ENCODE peak calls at places on chromosomes 4 and X, in eight cellular contexts. One of them, this sample, is unnamed.

GRCh38 chr4:118173956-118174355 is 139.7 kb downstream of the NDST3 start:
- DNase-seq in HCT116: no peak
- DNase-seq in stomach: no peak
- DNase-seq in sigmoid colon: no peak
- DNase-seq in suprapubic skin: no peak
- DNase-seq in H1: no peak
- DNase-seq in HL-60: peak
- DNase-seq in SK-N-SH: no peak
- DNase-seq in this sample: no peak

GRCh38 chrX:45954026-45954425 is 591.2 kb downstream of the ZNF674 start:
- DNase-seq in HCT116: no peak
- DNase-seq in stomach: no peak
- DNase-seq in sigmoid colon: no peak
- DNase-seq in suprapubic skin: no peak
- DNase-seq in H1: no peak
- DNase-seq in HL-60: no peak
- DNase-seq in SK-N-SH: no peak
- DNase-seq in this sample: no peak

GRCh38 chr4:147157860-147158701 is 212.4 kb upstream of the TTC29 start:
- DNase-seq in HCT116: no peak
- DNase-seq in stomach: peak
- DNase-seq in sigmoid colon: no peak
- DNase-seq in suprapubic skin: peak
- DNase-seq in H1: peak
- DNase-seq in HL-60: no peak
- DNase-seq in SK-N-SH: peak
- DNase-seq in this sample: peak

GRCh38 chr4:10237131-10237530 is 120.5 kb upstream of the WDR1 start:
- DNase-seq in HCT116: no peak
- DNase-seq in stomach: no peak
- DNase-seq in sigmoid colon: no peak
- DNase-seq in suprapubic skin: no peak
- DNase-seq in H1: no peak
- DNase-seq in HL-60: peak
- DNase-seq in SK-N-SH: no peak
- DNase-seq in this sample: no peak

GRCh38 chr4:152727784-152728183 is 48.0 kb upstream of the TMEM154 start:
- DNase-seq in HCT116: no peak
- DNase-seq in stomach: no peak
- DNase-seq in sigmoid colon: no peak
- DNase-seq in suprapubic skin: no peak
- DNase-seq in H1: no peak
- DNase-seq in HL-60: peak
- DNase-seq in SK-N-SH: no peak
- DNase-seq in this sample: no peak

GRCh38 chrX:106952988-106953387 is 32.8 kb downstream of the CLDN2 start:
- DNase-seq in HCT116: no peak
- DNase-seq in stomach: no peak
- DNase-seq in sigmoid colon: no peak
- DNase-seq in suprapubic skin: no peak
- DNase-seq in H1: no peak
- DNase-seq in HL-60: no peak
- DNase-seq in SK-N-SH: peak
- DNase-seq in this sample: no peak

GRCh38 chr4:158299459-158300007 is 89.2 kb downstream of the TMEM144 start:
- DNase-seq in HCT116: no peak
- DNase-seq in stomach: no peak
- DNase-seq in sigmoid colon: no peak
- DNase-seq in suprapubic skin: no peak
- DNase-seq in H1: no peak
- DNase-seq in HL-60: no peak
- DNase-seq in SK-N-SH: peak
- DNase-seq in this sample: no peak

GRCh38 chr4:77073106-77073858 is 2.5 kb downstream of the CCNI start:
- DNase-seq in HCT116: no peak
- DNase-seq in stomach: no peak
- DNase-seq in sigmoid colon: no peak
- DNase-seq in suprapubic skin: no peak
- DNase-seq in H1: no peak
- DNase-seq in HL-60: peak
- DNase-seq in SK-N-SH: no peak
- DNase-seq in this sample: no peak

GRCh38 chrX:119573840-119574393 is 446 bp upstream of the UBE2A start:
- DNase-seq in HCT116: peak
- DNase-seq in stomach: no peak
- DNase-seq in sigmoid colon: peak
- DNase-seq in suprapubic skin: peak
- DNase-seq in H1: no peak
- DNase-seq in HL-60: peak
- DNase-seq in SK-N-SH: peak
- DNase-seq in this sample: peak

GRCh38 chrX:8254386-8254785 is 83.3 kb upstream of the VCX2 start:
- DNase-seq in HCT116: no peak
- DNase-seq in stomach: no peak
- DNase-seq in sigmoid colon: no peak
- DNase-seq in suprapubic skin: no peak
- DNase-seq in H1: no peak
- DNase-seq in HL-60: no peak
- DNase-seq in SK-N-SH: no peak
- DNase-seq in this sample: no peak

GRCh38 chrX:37912286-37912685 is 64.9 kb upstream of the DYNLT3 start:
- DNase-seq in HCT116: no peak
- DNase-seq in stomach: no peak
- DNase-seq in sigmoid colon: no peak
- DNase-seq in suprapubic skin: no peak
- DNase-seq in H1: no peak
- DNase-seq in HL-60: no peak
- DNase-seq in SK-N-SH: no peak
- DNase-seq in this sample: no peak

GRCh38 chr4:83013420-83013867 is 2.8 kb upstream of the LIN54 start:
- DNase-seq in HCT116: no peak
- DNase-seq in stomach: no peak
- DNase-seq in sigmoid colon: no peak
- DNase-seq in suprapubic skin: no peak
- DNase-seq in H1: no peak
- DNase-seq in HL-60: no peak
- DNase-seq in SK-N-SH: peak
- DNase-seq in this sample: no peak

GRCh38 chrX:10031743-10032142 is 64.6 kb downstream of the CLDN34 start:
- DNase-seq in HCT116: no peak
- DNase-seq in stomach: no peak
- DNase-seq in sigmoid colon: peak
- DNase-seq in suprapubic skin: no peak
- DNase-seq in H1: no peak
- DNase-seq in HL-60: no peak
- DNase-seq in SK-N-SH: no peak
- DNase-seq in this sample: no peak

GRCh38 chr4:8101213-8101781 is 57.3 kb downstream of the ABLIM2 start:
- DNase-seq in HCT116: no peak
- DNase-seq in stomach: no peak
- DNase-seq in sigmoid colon: peak
- DNase-seq in suprapubic skin: no peak
- DNase-seq in H1: no peak
- DNase-seq in HL-60: no peak
- DNase-seq in SK-N-SH: no peak
- DNase-seq in this sample: peak

GRCh38 chr4:94451051-94451404 is 714 bp upstream of the PDLIM5 start:
- DNase-seq in HCT116: no peak
- DNase-seq in stomach: no peak
- DNase-seq in sigmoid colon: no peak
- DNase-seq in suprapubic skin: no peak
- DNase-seq in H1: no peak
- DNase-seq in HL-60: no peak
- DNase-seq in SK-N-SH: peak
- DNase-seq in this sample: no peak

GRCh38 chrX:71252221-71252620 is 1.7 kb downstream of the ZMYM3 start:
- DNase-seq in HCT116: no peak
- DNase-seq in stomach: no peak
- DNase-seq in sigmoid colon: no peak
- DNase-seq in suprapubic skin: no peak
- DNase-seq in H1: no peak
- DNase-seq in HL-60: no peak
- DNase-seq in SK-N-SH: no peak
- DNase-seq in this sample: no peak

GRCh38 chr4:112557676-112558411 is 41.9 kb upstream of the NEUROG2 start:
- DNase-seq in HCT116: no peak
- DNase-seq in stomach: no peak
- DNase-seq in sigmoid colon: no peak
- DNase-seq in suprapubic skin: no peak
- DNase-seq in H1: no peak
- DNase-seq in HL-60: no peak
- DNase-seq in SK-N-SH: no peak
- DNase-seq in this sample: no peak

GRCh38 chr4:39698424-39699009 is 581 bp downstream of the UBE2K start:
- DNase-seq in HCT116: no peak
- DNase-seq in stomach: peak
- DNase-seq in sigmoid colon: peak
- DNase-seq in suprapubic skin: peak
- DNase-seq in H1: peak
- DNase-seq in HL-60: peak
- DNase-seq in SK-N-SH: peak
- DNase-seq in this sample: peak

GRCh38 chr4:41678086-41678485 is 70.4 kb downstream of the PHOX2B start:
- DNase-seq in HCT116: no peak
- DNase-seq in stomach: no peak
- DNase-seq in sigmoid colon: no peak
- DNase-seq in suprapubic skin: no peak
- DNase-seq in H1: no peak
- DNase-seq in HL-60: no peak
- DNase-seq in SK-N-SH: no peak
- DNase-seq in this sample: no peak

DNA sequence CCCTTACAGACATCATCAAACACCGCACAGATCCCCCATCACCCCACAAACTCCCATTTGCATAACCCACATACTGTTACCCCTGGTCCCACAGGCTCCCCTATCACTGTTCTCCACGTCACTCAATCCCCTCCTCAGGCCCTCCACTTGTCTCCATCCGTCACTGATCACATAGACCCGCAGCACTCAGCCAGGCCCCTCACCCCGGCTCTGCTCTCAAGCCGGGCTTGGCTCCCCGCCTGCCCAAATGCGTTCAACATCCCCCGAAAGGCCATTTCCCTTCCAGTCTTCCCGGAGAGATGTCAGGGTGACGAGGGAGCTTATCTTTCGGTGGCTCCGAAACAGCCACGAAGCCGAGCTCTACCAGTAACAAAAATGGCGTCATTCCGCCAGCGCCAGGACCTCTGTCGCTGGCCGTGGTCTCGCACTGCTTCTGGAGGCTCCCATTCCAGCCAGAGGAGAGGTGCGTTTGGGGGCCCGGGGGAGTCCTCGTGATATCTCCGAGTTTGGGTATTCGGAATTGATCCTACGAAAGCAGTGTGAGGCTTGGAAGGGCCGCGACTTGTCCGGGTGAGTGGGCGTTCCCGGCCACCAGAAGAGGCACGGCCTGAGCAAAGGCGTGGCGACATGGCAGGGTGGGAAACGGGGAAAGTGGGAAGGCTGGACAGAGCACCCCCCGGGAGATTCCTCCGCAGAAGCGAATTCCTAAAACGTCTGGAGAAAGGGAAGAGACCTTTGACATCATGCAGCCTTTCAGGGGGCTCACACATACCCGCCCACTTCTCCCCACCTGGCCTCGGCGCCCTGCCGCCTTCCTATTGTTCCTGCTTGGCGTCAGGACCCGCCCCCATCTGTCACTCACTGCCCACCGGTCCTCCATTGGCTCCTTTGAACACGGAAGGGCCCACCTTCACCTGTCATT is at the start of gene ZNF630:
- DNase-seq in HCT116: no peak
- DNase-seq in stomach: peak
- DNase-seq in sigmoid colon: peak
- DNase-seq in suprapubic skin: peak
- DNase-seq in H1: peak
- DNase-seq in HL-60: no peak
- DNase-seq in SK-N-SH: peak
- DNase-seq in this sample: peak
- TF ChIP-seq POLR2AphosphoS5 in HCT116: no peak
- TF ChIP-seq POLR2AphosphoS5 in stomach: peak
- TF ChIP-seq POLR2AphosphoS5 in sigmoid colon: peak
- TF ChIP-seq POLR2AphosphoS5 in suprapubic skin: no peak
- TF ChIP-seq POLR2AphosphoS5 in H1: peak
- TF ChIP-seq POLR2AphosphoS5 in HL-60: no peak
- TF ChIP-seq POLR2AphosphoS5 in SK-N-SH: no peak
- TF ChIP-seq POLR2AphosphoS5 in this sample: no peak

GRCh38 chr4:159434496-159435241 is 331.8 kb downstream of the RAPGEF2 start:
- DNase-seq in HCT116: no peak
- DNase-seq in stomach: no peak
- DNase-seq in sigmoid colon: no peak
- DNase-seq in suprapubic skin: no peak
- DNase-seq in H1: no peak
- DNase-seq in HL-60: no peak
- DNase-seq in SK-N-SH: no peak
- DNase-seq in this sample: no peak
- H3K27ac ChIP-seq in HCT116: no peak
- H3K27ac ChIP-seq in stomach: no peak
- H3K27ac ChIP-seq in sigmoid colon: no peak
- H3K27ac ChIP-seq in suprapubic skin: peak
- H3K27ac ChIP-seq in H1: no peak
- H3K27ac ChIP-seq in HL-60: no peak
- H3K27ac ChIP-seq in SK-N-SH: no peak
- H3K27ac ChIP-seq in this sample: no peak

GRCh38 chr4:4338632-4339031 is 48.3 kb upstream of the NSG1 start:
- DNase-seq in HCT116: no peak
- DNase-seq in stomach: no peak
- DNase-seq in sigmoid colon: no peak
- DNase-seq in suprapubic skin: no peak
- DNase-seq in H1: no peak
- DNase-seq in HL-60: no peak
- DNase-seq in SK-N-SH: no peak
- DNase-seq in this sample: no peak

GRCh38 chr4:4344915-4345527 is 41.9 kb upstream of the NSG1 start:
- DNase-seq in HCT116: no peak
- DNase-seq in stomach: no peak
- DNase-seq in sigmoid colon: no peak
- DNase-seq in suprapubic skin: no peak
- DNase-seq in H1: no peak
- DNase-seq in HL-60: no peak
- DNase-seq in SK-N-SH: no peak
- DNase-seq in this sample: no peak

GRCh38 chr4:4343038-4343437 is 43.9 kb upstream of the NSG1 start:
- DNase-seq in HCT116: no peak
- DNase-seq in stomach: no peak
- DNase-seq in sigmoid colon: no peak
- DNase-seq in suprapubic skin: no peak
- DNase-seq in H1: no peak
- DNase-seq in HL-60: no peak
- DNase-seq in SK-N-SH: no peak
- DNase-seq in this sample: no peak

GRCh38 chr4:4339504-4340085 is 47.3 kb upstream of the NSG1 start:
- DNase-seq in HCT116: no peak
- DNase-seq in stomach: no peak
- DNase-seq in sigmoid colon: no peak
- DNase-seq in suprapubic skin: no peak
- DNase-seq in H1: no peak
- DNase-seq in HL-60: no peak
- DNase-seq in SK-N-SH: no peak
- DNase-seq in this sample: no peak

GRCh38 chr4:4341861-4342650 is 44.8 kb upstream of the NSG1 start:
- DNase-seq in HCT116: no peak
- DNase-seq in stomach: no peak
- DNase-seq in sigmoid colon: no peak
- DNase-seq in suprapubic skin: no peak
- DNase-seq in H1: no peak
- DNase-seq in HL-60: no peak
- DNase-seq in SK-N-SH: no peak
- DNase-seq in this sample: no peak
- TF ChIP-seq POLR2AphosphoS5 in HCT116: no peak
- TF ChIP-seq POLR2AphosphoS5 in stomach: no peak
- TF ChIP-seq POLR2AphosphoS5 in sigmoid colon: no peak
- TF ChIP-seq POLR2AphosphoS5 in suprapubic skin: no peak
- TF ChIP-seq POLR2AphosphoS5 in H1: no peak
- TF ChIP-seq POLR2AphosphoS5 in HL-60: no peak
- TF ChIP-seq POLR2AphosphoS5 in SK-N-SH: no peak
- TF ChIP-seq POLR2AphosphoS5 in this sample: no peak

GRCh38 chr4:25233194-25233593 is 639 bp upstream of the PI4K2B start:
- DNase-seq in HCT116: no peak
- DNase-seq in stomach: no peak
- DNase-seq in sigmoid colon: no peak
- DNase-seq in suprapubic skin: no peak
- DNase-seq in H1: no peak
- DNase-seq in HL-60: no peak
- DNase-seq in SK-N-SH: no peak
- DNase-seq in this sample: no peak
- H3K27ac ChIP-seq in HCT116: peak
- H3K27ac ChIP-seq in stomach: no peak
- H3K27ac ChIP-seq in sigmoid colon: peak
- H3K27ac ChIP-seq in suprapubic skin: peak
- H3K27ac ChIP-seq in H1: no peak
- H3K27ac ChIP-seq in HL-60: peak
- H3K27ac ChIP-seq in SK-N-SH: no peak
- H3K27ac ChIP-seq in this sample: peak

This sample was measured in upper lobe of left lung.